ENCODE peak calls at places on chromosomes 2 and 18, in nine cellular contexts. One of them, this sample, is unnamed.

GRCh38 chr2:230067990-230068657 is 600 bp downstream of the SLC16A14 start:
- DNase-seq in left ventricle myocardium inferior: peak; percentile 60
- DNase-seq in CD4-positive, alpha-beta memory T cell: peak; percentile 31
- DNase-seq in DMS153: peak; percentile 28
- DNase-seq in SHP77 treated with DMSO at 0.1 percent for 48 hours: no peak
- DNase-seq in activated T-helper 1 cell treated with anti-CD3 and anti-CD28 coated beads, Interleukin-2, amount 50 U/mL, for 16 hours: no peak
- DNase-seq in body of pancreas: peak; percentile 26
- DNase-seq in neuronal stem cell: peak; percentile 52
- DNase-seq in Right ventricle myocardium inferior: peak; percentile 79
- DNase-seq in this sample: peak; percentile 18

GRCh38 chr2:28270456-28271146 is 122.1 kb upstream of the FOSL2 start:
- DNase-seq in left ventricle myocardium inferior: no peak
- DNase-seq in CD4-positive, alpha-beta memory T cell: no peak
- DNase-seq in DMS153: no peak
- DNase-seq in SHP77 treated with DMSO at 0.1 percent for 48 hours: no peak
- DNase-seq in activated T-helper 1 cell treated with anti-CD3 and anti-CD28 coated beads, Interleukin-2, amount 50 U/mL, for 16 hours: no peak
- DNase-seq in body of pancreas: no peak
- DNase-seq in neuronal stem cell: no peak
- DNase-seq in Right ventricle myocardium inferior: no peak
- DNase-seq in this sample: no peak

GRCh38 chr2:26172189-26172865 is 561 bp upstream of the GAREM2 start:
- DNase-seq in left ventricle myocardium inferior: no peak
- DNase-seq in CD4-positive, alpha-beta memory T cell: no peak
- DNase-seq in DMS153: no peak
- DNase-seq in SHP77 treated with DMSO at 0.1 percent for 48 hours: no peak
- DNase-seq in activated T-helper 1 cell treated with anti-CD3 and anti-CD28 coated beads, Interleukin-2, amount 50 U/mL, for 16 hours: no peak
- DNase-seq in body of pancreas: no peak
- DNase-seq in neuronal stem cell: peak; percentile 38
- DNase-seq in Right ventricle myocardium inferior: no peak
- DNase-seq in this sample: peak; percentile 67

GRCh38 chr2:235287369-235287722 is 206.5 kb upstream of the AGAP1 start:
- DNase-seq in left ventricle myocardium inferior: peak; percentile 47
- DNase-seq in CD4-positive, alpha-beta memory T cell: no peak
- DNase-seq in DMS153: no peak
- DNase-seq in SHP77 treated with DMSO at 0.1 percent for 48 hours: no peak
- DNase-seq in activated T-helper 1 cell treated with anti-CD3 and anti-CD28 coated beads, Interleukin-2, amount 50 U/mL, for 16 hours: no peak
- DNase-seq in body of pancreas: no peak
- DNase-seq in neuronal stem cell: no peak
- DNase-seq in Right ventricle myocardium inferior: no peak
- DNase-seq in this sample: no peak

GRCh38 chr18:13797157-13797611 is 26.8 kb upstream of the MC5R start:
- DNase-seq in left ventricle myocardium inferior: no peak
- DNase-seq in CD4-positive, alpha-beta memory T cell: no peak
- DNase-seq in DMS153: no peak
- DNase-seq in SHP77 treated with DMSO at 0.1 percent for 48 hours: no peak
- DNase-seq in activated T-helper 1 cell treated with anti-CD3 and anti-CD28 coated beads, Interleukin-2, amount 50 U/mL, for 16 hours: no peak
- DNase-seq in body of pancreas: no peak
- DNase-seq in neuronal stem cell: no peak
- DNase-seq in Right ventricle myocardium inferior: no peak
- DNase-seq in this sample: no peak

GRCh38 chr2:3197308-3197707 is 180.3 kb downstream of the EIPR1 start:
- DNase-seq in left ventricle myocardium inferior: no peak
- DNase-seq in CD4-positive, alpha-beta memory T cell: no peak
- DNase-seq in DMS153: no peak
- DNase-seq in SHP77 treated with DMSO at 0.1 percent for 48 hours: no peak
- DNase-seq in activated T-helper 1 cell treated with anti-CD3 and anti-CD28 coated beads, Interleukin-2, amount 50 U/mL, for 16 hours: no peak
- DNase-seq in body of pancreas: no peak
- DNase-seq in neuronal stem cell: no peak
- DNase-seq in Right ventricle myocardium inferior: no peak
- DNase-seq in this sample: no peak

GRCh38 chr18:72867721-72868665 is at the start of gene NETO1:
- DNase-seq in left ventricle myocardium inferior: no peak
- DNase-seq in CD4-positive, alpha-beta memory T cell: no peak
- DNase-seq in DMS153: no peak
- DNase-seq in SHP77 treated with DMSO at 0.1 percent for 48 hours: no peak
- DNase-seq in activated T-helper 1 cell treated with anti-CD3 and anti-CD28 coated beads, Interleukin-2, amount 50 U/mL, for 16 hours: no peak
- DNase-seq in body of pancreas: no peak
- DNase-seq in neuronal stem cell: peak; percentile 49
- DNase-seq in Right ventricle myocardium inferior: no peak
- DNase-seq in this sample: no peak

GRCh38 chr2:222912117-222912516 is 51.3 kb downstream of the ACSL3 start:
- DNase-seq in left ventricle myocardium inferior: no peak
- DNase-seq in CD4-positive, alpha-beta memory T cell: no peak
- DNase-seq in DMS153: no peak
- DNase-seq in SHP77 treated with DMSO at 0.1 percent for 48 hours: no peak
- DNase-seq in activated T-helper 1 cell treated with anti-CD3 and anti-CD28 coated beads, Interleukin-2, amount 50 U/mL, for 16 hours: no peak
- DNase-seq in body of pancreas: peak; percentile 18
- DNase-seq in neuronal stem cell: no peak
- DNase-seq in Right ventricle myocardium inferior: no peak
- DNase-seq in this sample: no peak

This sample was measured in NCI-H82.